ENCODE peak calls at places on chromosomes 4 and X, in seven cellular contexts. H is bronchial epithelial cell, K is heart left ventricle, F is GM23338, B is fibroblast of pulmonary artery, U is endothelial cell, D is GM12865. N is an unnamed sample.

GRCh38 chrX:136028383-136028984 is 43.2 kb downstream of the SLC9A6 start:
- DNase-seq in K (no peak), B (peak; percentile 79), D (peak; percentile 37), U (no peak), H (peak; percentile 48), F (peak; percentile 47), N (peak; percentile 60)

GRCh38 chr4:187416236-187416635 is 579.3 kb upstream of the ZFP42 start:
- DNase-seq in K (no peak), F (no peak), H (no peak), D (no peak), B (no peak), U (no peak), N (peak; percentile 9)

GRCh38 chrX:31228415-31228832 is 156.6 kb upstream of the FTHL17 start:
- DNase-seq in F (no peak), H (no peak), B (peak; percentile 84), K (peak; percentile 30), U (no peak), D (peak; percentile 9), N (peak; percentile 37)

GRCh38 chrX:35098419-35098818 is 155.8 kb downstream of the FAM47B start:
- DNase-seq in K (no peak), D (no peak), H (peak; percentile 4), U (no peak), F (no peak), B (peak; percentile 14), N (no peak)

GRCh38 chr4:185122681-185123345 is 20.3 kb upstream of the SLC25A4 start:
- DNase-seq in K (no peak), D (peak; percentile 76), H (no peak), F (no peak), B (no peak), U (no peak), N (peak; percentile 28)

GRCh38 chrX:110286126-110286525 is 31.8 kb downstream of the AMMECR1 start:
- DNase-seq in F (no peak), K (no peak), H (peak; percentile 85), U (no peak), D (no peak), B (peak; percentile 85), N (peak; percentile 82)

GRCh38 chr4:174120446-174121142 is 162.9 kb downstream of the FBXO8 start:
- DNase-seq in D (peak; percentile 52), B (peak; percentile 91), K (peak; percentile 53), F (peak; percentile 75), U (peak; percentile 39), H (peak; percentile 56), N (peak; percentile 61)

GRCh38 chr4:77347341-77347740 is 190.3 kb downstream of the CCNG2 start:
- DNase-seq in H (no peak), D (peak; percentile 21), F (no peak), U (no peak), K (no peak), B (no peak), N (peak; percentile 46)

GRCh38 chr4:91448668-91449330 is 855.0 kb upstream of the GRID2 start:
- DNase-seq in K (no peak), U (no peak), B (peak; percentile 67), H (peak; percentile 99), D (no peak), F (peak; percentile 3), N (peak; percentile 0)

GRCh38 chr4:40149960-40150385 is 46.9 kb upstream of the RHOH start:
- DNase-seq in F (peak; percentile 88), D (peak; percentile 91), K (peak; percentile 37), H (peak; percentile 71), B (peak; percentile 83), U (peak; percentile 59), N (peak; percentile 66)

GRCh38 chr4:168383510-168383909 is 65.0 kb upstream of the DDX60 start:
- DNase-seq in D (no peak), K (no peak), B (no peak), F (no peak), H (no peak), U (no peak), N (no peak)

GRCh38 chrX:40165206-40165605 is 67.4 kb upstream of the BCOR start:
- DNase-seq in K (no peak), F (no peak), B (no peak), D (no peak), H (no peak), U (no peak), N (no peak)

GRCh38 chr4:146472404-146472803 is 49.3 kb downstream of the SLC10A7 start:
- DNase-seq in D (no peak), U (no peak), H (no peak), F (peak; percentile 67), B (no peak), K (no peak), N (no peak)

GRCh38 chr4:109414938-109415337 is 18.7 kb upstream of the SEC24B start:
- DNase-seq in K (no peak), F (peak; percentile 50), H (no peak), D (no peak), U (no peak), B (peak; percentile 40), N (no peak)

GRCh38 chr4:833731-834367 is 7.9 kb upstream of the CPLX1 start:
- DNase-seq in U (no peak), D (no peak), B (no peak), F (no peak), K (no peak), H (no peak), N (no peak)

GRCh38 chr4:107035711-107036601 is at the start of gene DKK2:
- DNase-seq in U (peak; percentile 29), H (peak; percentile 27), K (peak; percentile 8), D (no peak), F (peak; percentile 62), B (no peak), N (no peak)

GRCh38 chrX:15673970-15674369 is 9.4 kb upstream of the CLTRN start:
- DNase-seq in K (no peak), D (no peak), F (no peak), H (no peak), B (no peak), U (no peak), N (no peak)

GRCh38 chrX:20432746-20433374 is 166.2 kb upstream of the RPS6KA3 start:
- DNase-seq in U (no peak), H (no peak), D (peak; percentile 67), K (no peak), B (no peak), F (no peak), N (no peak)

GRCh38 chr4:36227913-36228312 is 16.4 kb downstream of the ARAP2 start:
- DNase-seq in B (no peak), D (no peak), U (no peak), H (no peak), K (no peak), F (no peak), N (no peak)

GRCh38 chrX:130120321-130120731 is 10.0 kb upstream of the ELF4 start:
- DNase-seq in D (peak; percentile 47), B (no peak), H (no peak), F (peak; percentile 60), U (no peak), K (peak; percentile 48), N (no peak)

GRCh38 chrX:56812515-56813105 is 83.6 kb downstream of the NBDY start:
- DNase-seq in K (no peak), D (peak; percentile 75), B (no peak), F (no peak), H (no peak), U (no peak), N (no peak)

DNA sequence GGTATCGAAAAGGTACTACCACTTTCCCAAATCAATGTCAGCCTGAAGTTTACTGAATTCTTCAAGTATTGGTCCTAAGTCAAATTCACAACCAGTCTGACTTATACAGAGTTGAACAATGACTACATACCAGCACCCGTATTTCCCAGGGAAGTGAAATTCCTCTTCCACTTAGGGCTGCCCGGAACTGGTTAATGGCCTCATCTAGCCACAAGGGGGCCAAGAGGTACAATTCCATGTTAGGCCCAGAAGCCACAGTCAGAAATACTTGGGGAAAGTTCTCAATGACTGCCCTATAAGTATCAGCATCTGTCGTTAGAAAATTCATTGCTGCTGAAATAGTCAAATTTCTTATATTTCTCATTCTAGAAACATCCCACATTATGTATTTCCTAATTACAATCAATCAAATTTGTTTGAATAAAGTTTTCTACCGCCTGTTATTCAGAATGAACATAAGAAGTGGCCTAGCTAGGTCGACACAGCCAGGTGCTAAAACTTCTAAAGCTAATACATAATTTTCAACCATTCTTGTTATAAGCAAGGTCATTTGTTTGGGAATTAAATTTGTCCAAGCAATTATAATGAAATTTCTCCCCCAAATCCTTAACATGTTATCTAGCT is 5.6 kb upstream of the PCDH7 start:
- DNase-seq in F (peak; percentile 88), B (peak; percentile 77), U (peak; percentile 73), D (peak; percentile 28), K (no peak), H (peak; percentile 57), N (peak; percentile 18)
- TF ChIP-seq CTCF in F (peak; percentile 81), B (peak; percentile 92), U (peak; percentile 90), D (peak; percentile 53), K (peak; percentile 53), H (peak; percentile 75), N (peak; percentile 87)

GRCh38 chrX:71910526-71911022 is at the start of gene NHSL2:
- DNase-seq in K (peak; percentile 16), U (peak; percentile 36), H (no peak), B (no peak), F (peak; percentile 55), D (no peak), N (no peak)
- TF ChIP-seq CTCF in K (no peak), U (no peak), H (no peak), B (no peak), F (no peak), D (no peak), N (no peak)

GRCh38 chrX:132592880-132593279 is 104.0 kb upstream of the MBNL3 start:
- DNase-seq in K (no peak), H (peak; percentile 1), F (peak; percentile 49), U (peak; percentile 24), B (peak; percentile 8), D (peak; percentile 29), N (no peak)
- TF ChIP-seq CTCF in K (peak; percentile 29), H (peak; percentile 42), F (peak; percentile 59), U (no peak), B (peak; percentile 37), D (peak; percentile 43), N (peak; percentile 30)

GRCh38 chr4:73852771-73853170 is 325 bp upstream of the PF4V1 start:
- DNase-seq in H (no peak), D (no peak), K (no peak), B (no peak), F (no peak), U (no peak), N (no peak)

GRCh38 chr4:73855406-73855805 is 2.3 kb downstream of the PF4V1 start:
- DNase-seq in F (no peak), B (peak; percentile 58), K (no peak), D (no peak), H (peak; percentile 57), U (no peak), N (no peak)

GRCh38 chr4:73853718-73854473 is 800 bp downstream of the PF4V1 start:
- DNase-seq in D (no peak), K (no peak), F (no peak), B (no peak), H (no peak), U (no peak), N (no peak)

GRCh38 chr4:73851293-73851692 is 1.8 kb upstream of the PF4V1 start:
- DNase-seq in U (no peak), B (no peak), F (no peak), D (no peak), K (no peak), H (no peak), N (no peak)

DNA sequence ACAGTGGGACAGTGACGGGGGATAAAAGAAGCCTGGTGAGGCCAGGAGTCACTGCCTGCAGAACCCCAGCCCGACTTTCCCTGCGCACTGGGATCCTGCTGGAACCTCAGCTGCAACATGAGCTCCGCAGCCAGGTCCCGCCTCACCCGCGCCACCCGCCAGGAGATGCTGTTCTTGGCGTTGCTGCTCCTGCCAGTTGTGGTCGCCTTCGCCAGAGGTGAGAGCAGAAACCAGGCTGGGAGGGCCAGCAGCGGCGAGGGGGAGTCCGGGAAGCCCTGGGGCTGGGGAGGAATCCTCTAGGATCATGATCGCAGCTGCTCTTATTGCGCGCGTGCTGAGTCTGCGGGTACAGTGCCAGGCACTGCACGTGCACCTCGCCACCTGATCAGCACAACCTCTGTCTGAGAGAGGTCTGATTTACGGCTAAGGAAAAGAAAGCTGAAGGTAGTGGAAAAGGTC is at the start of gene PF4V1:
- DNase-seq in D (no peak), B (no peak), H (no peak), F (peak; percentile 59), K (no peak), U (no peak), N (no peak)
- TF ChIP-seq CTCF in D (no peak), B (peak; percentile 23), H (peak; percentile 57), F (peak; percentile 28), K (no peak), U (no peak), N (peak; percentile 60)

N was measured in HFFc6.